ENCODE peak calls at places on chromosomes 2 and 18, in six cellular contexts. T is H1, J is HepG2, X is K562, I is GM12891, L is GM12878. O is an unnamed sample.

GRCh38 chr18:47420130-47420529 is 168.7 kb upstream of the SKOR2 start:
- DNase-seq in T (no peak), J (no peak), X (no peak), I (no peak), L (no peak), O (no peak)

GRCh38 chr2:197149546-197149945 is 161.0 kb downstream of the ANKRD44 start:
- DNase-seq in T (no peak), J (no peak), X (no peak), I (no peak), L (no peak), O (no peak)

GRCh38 chr2:179581605-179582004 is 279.8 kb downstream of the ZNF385B start:
- DNase-seq in T (no peak), J (no peak), X (no peak), I (no peak), L (no peak), O (no peak)

GRCh38 chr2:237542001-237542704 is 24.2 kb upstream of the PRLH start:
- DNase-seq in T (no peak), J (no peak), X (no peak), I (no peak), L (no peak), O (no peak)

GRCh38 chr2:230327418-230328154 is 593 bp downstream of the SP140L start:
- DNase-seq in T (no peak), J (no peak), X (no peak), I (no peak), L (no peak), O (no peak)

GRCh38 chr2:11996618-11997017 is 250.2 kb downstream of the LPIN1 start:
- DNase-seq in T (no peak), J (no peak), X (no peak), I (no peak), L (no peak), O (no peak)

GRCh38 chr2:102050854-102051391 is 59.2 kb downstream of the IL1R2 start:
- DNase-seq in T (no peak), J (peak), X (peak), I (no peak), L (no peak), O (no peak)

GRCh38 chr18:26071020-26071419 is 19.4 kb downstream of the SS18 start:
- DNase-seq in T (no peak), J (no peak), X (no peak), I (no peak), L (no peak), O (no peak)

GRCh38 chr18:24488824-24489493 is 28.5 kb downstream of the HRH4 start:
- DNase-seq in T (no peak), J (peak), X (peak), I (peak), L (peak), O (no peak)

GRCh38 chr18:12811191-12811950 is 72.7 kb downstream of the PTPN2 start:
- DNase-seq in T (no peak), J (no peak), X (no peak), I (no peak), L (no peak), O (no peak)
- TF ChIP-seq TAF1 in T (no peak), J (no peak), X (no peak), I (no peak), L (no peak), O (no peak)

DNA sequence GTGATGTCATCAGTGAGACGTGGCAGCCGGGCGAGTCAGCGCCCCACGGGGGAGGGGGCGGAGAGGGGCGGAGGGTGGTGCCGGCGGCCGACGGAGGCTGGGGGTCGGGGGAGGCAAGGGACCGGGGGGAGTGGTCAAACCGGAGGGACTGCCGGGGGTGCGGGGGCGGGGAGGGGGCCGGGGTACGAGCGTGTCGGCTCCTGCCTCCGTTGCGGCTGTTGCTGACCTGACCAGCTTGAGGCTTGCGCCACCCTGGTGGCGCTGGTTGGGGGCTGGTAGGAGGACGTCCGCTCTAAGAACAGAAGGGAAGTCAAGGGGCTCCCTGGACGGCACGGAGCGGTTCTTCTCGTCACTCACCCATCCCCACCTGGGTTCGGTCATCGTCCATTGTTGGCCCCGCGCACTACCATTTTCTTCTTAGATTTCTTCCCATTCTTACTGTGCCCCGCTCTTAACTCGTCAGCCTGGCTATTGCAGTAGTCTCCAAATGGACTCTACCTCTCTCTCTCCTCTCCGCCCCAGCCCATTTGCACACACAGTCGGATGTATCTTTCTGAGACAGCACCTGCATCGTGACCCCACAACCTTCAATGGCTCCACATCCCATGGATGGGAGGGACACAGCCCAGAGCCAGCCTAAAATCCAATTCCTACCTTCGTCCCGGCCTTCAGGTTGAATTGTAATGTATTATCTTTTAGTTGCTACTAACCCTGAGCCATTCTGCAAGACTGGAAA is 702 bp upstream of the RAB1A start:
- DNase-seq in T (no peak), J (no peak), X (no peak), I (peak), L (peak), O (peak)
- TF ChIP-seq POLR2A in T (peak), J (peak), X (no peak), I (no peak), L (peak), O (peak)

DNA sequence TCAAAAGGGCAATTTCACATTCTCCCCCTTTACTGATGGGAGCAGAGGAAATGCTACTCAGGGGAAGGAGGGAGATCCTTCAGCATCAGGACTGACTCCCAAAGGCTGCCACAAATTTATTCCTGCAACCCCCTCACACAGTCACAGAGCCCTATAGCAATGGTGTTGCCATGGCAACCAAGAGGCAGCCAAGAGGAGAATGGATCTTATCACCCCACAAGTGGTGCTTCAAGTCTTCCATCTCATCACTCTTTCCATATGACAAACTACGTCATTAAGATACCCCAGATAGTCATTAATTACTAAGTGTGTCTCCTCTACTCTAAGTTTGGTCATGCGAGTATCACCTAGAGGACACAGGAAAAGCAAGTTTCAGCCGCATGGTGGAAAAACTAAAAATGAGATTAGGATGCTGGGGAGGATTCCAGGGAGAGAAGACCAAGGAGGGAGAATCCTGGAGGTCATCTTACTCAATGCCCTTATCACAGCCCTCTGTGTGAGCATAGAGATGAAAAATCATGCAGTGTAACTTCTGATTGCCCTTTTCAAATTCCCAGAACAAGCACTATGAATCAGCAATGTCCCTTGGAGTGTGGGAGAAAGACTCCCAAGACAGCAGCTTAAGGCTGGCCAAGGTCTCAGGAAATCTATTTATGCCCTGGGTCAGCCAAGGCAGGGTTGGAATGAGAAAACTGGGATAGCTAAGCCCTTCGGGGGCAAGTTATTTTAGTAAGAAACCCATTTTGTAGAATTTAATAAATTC is 885.7 kb upstream of the KLHL29 start:
- DNase-seq in T (no peak), J (no peak), X (no peak), I (no peak), L (no peak), O (no peak)
- TF ChIP-seq POLR2AphosphoS5 in T (no peak), J (no peak), X (no peak), I (no peak), L (no peak), O (no peak)

GRCh38 chr2:71716697-71717624 is 263.6 kb downstream of the DYSF start:
- DNase-seq in T (no peak), J (peak), X (no peak), I (no peak), L (no peak), O (no peak)
- TF ChIP-seq TAF1 in T (no peak), J (no peak), X (no peak), I (no peak), L (no peak), O (no peak)

GRCh38 chr2:166375736-166376487 is at the start of gene SCN9A:
- DNase-seq in T (peak), J (peak), X (peak), I (no peak), L (no peak), O (no peak)
- TF ChIP-seq POLR2A in T (no peak), J (peak), X (peak), I (no peak), L (no peak), O (no peak)

GRCh38 chr18:34730774-34731173 is 20.7 kb downstream of the DTNA start:
- DNase-seq in T (no peak), J (no peak), X (no peak), I (no peak), L (no peak), O (no peak)

GRCh38 chr18:34729264-34729663 is 19.2 kb downstream of the DTNA start:
- DNase-seq in T (peak), J (peak), X (no peak), I (no peak), L (no peak), O (no peak)

GRCh38 chr18:34726286-34727004 is 16.3 kb downstream of the DTNA start:
- DNase-seq in T (no peak), J (peak), X (no peak), I (no peak), L (no peak), O (no peak)

GRCh38 chr18:34734048-34734447 is 23.9 kb downstream of the DTNA start:
- DNase-seq in T (no peak), J (peak), X (no peak), I (no peak), L (no peak), O (no peak)

GRCh38 chr18:34729740-34730338 is 19.7 kb downstream of the DTNA start:
- DNase-seq in T (no peak), J (no peak), X (no peak), I (no peak), L (no peak), O (no peak)
- TF ChIP-seq POLR2AphosphoS5 in T (no peak), J (no peak), X (no peak), I (no peak), L (no peak), O (no peak)

GRCh38 chr2:44713170-44713569 is 228.3 kb upstream of the SIX3 start:
- DNase-seq in T (no peak), J (no peak), X (no peak), I (no peak), L (peak), O (no peak)
- TF ChIP-seq TAF1 in T (no peak), J (no peak), X (no peak), I (no peak), L (no peak), O (no peak)

O was measured in GM12892.